ENCODE peak calls at places on chromosome 1, in four cellular contexts. H is KG1, V is H4, R is cardiac fibroblast. T is an unnamed sample.

GRCh38 chr1:218350909-218351616 is 5.9 kb downstream of the TGFB2 start:
- DNase-seq in V (peak), H (peak), R (peak), T (no peak)

GRCh38 chr1:29647581-29647980 is 411.3 kb downstream of the PTPRU start:
- DNase-seq in H (no peak), V (no peak), R (peak), T (no peak)

GRCh38 chr1:29958271-29958670 is 721.9 kb downstream of the PTPRU start:
- DNase-seq in R (no peak), V (no peak), H (no peak), T (no peak)

GRCh38 chr1:216721878-216722277 is 1.4 kb downstream of the ESRRG start:
- DNase-seq in H (no peak), R (no peak), V (no peak), T (no peak)

GRCh38 chr1:23081376-23081775 is 62.1 kb downstream of the KDM1A start:
- DNase-seq in V (no peak), H (no peak), R (no peak), T (peak)

GRCh38 chr1:43851561-43852338 is 81.9 kb upstream of the ARTN start:
- DNase-seq in V (no peak), H (no peak), R (no peak), T (no peak)

GRCh38 chr1:191851799-191852595 is 306.3 kb upstream of the RGS18 start:
- DNase-seq in H (no peak), R (peak), V (peak), T (no peak)

GRCh38 chr1:26862781-26863676 is at the start of gene SFN:
- DNase-seq in H (no peak), R (no peak), V (peak), T (peak)